ENCODE peak calls at places on chromosomes 4 and X, in four cellular contexts. N is esophagus muscularis mucosa, G is hypothalamus, P is AG09319. I is an unnamed sample.
A peak's percentile ranks its signal among the peaks of the same experiment; 100 is the strongest.

GRCh38 chr4:124386163-124386562 is 326.4 kb downstream of the ANKRD50 start:
- DNase-seq in N (no peak), G (no peak), P (no peak), I (no peak)

GRCh38 chr4:16524911-16525574 is 298.8 kb upstream of the TAPT1 start:
- DNase-seq in N (no peak), G (no peak), P (peak; percentile 35), I (no peak)

GRCh38 chr4:898123-898522 is 34.0 kb downstream of the GAK start:
- DNase-seq in N (no peak), G (no peak), P (no peak), I (no peak)

GRCh38 chr4:52376107-52376704 is 282.9 kb downstream of the USP46 start:
- DNase-seq in N (no peak), G (no peak), P (peak; percentile 67), I (no peak)

GRCh38 chr4:152500798-152501434 is 35.0 kb downstream of the FBXW7 start:
- DNase-seq in N (no peak), G (no peak), P (peak; percentile 74), I (no peak)

GRCh38 chr4:145680902-145681301 is 956 bp downstream of the C4orf51 start:
- DNase-seq in N (no peak), G (no peak), P (no peak), I (no peak)

GRCh38 chr4:163540977-163541376 is 46.5 kb downstream of the TMA16 start:
- DNase-seq in N (no peak), G (no peak), P (peak; percentile 20), I (no peak)

GRCh38 chr4:153385784-153386183 is 41.3 kb downstream of the MND1 start:
- DNase-seq in N (no peak), G (no peak), P (no peak), I (no peak)

GRCh38 chrX:137896123-137896522 is 330.2 kb downstream of the ZIC3 start:
- DNase-seq in N (no peak), G (no peak), P (no peak), I (no peak)

GRCh38 chr4:13597141-13597540 is 30.4 kb downstream of the BOD1L1 start:
- DNase-seq in N (no peak), G (no peak), P (no peak), I (no peak)

I was measured in nucleus accumbens.